ENCODE peak calls at places on chromosome 17, in four cellular contexts. One of them, this sample, is unnamed.

GRCh38 chr17:35160354-35161201 is 13.0 kb downstream of the UNC45B start:
- DNase-seq in SK-N-SH: no peak
- DNase-seq in stomach: no peak
- DNase-seq in A549: no peak
- DNase-seq in this sample: no peak

GRCh38 chr17:39114744-39115534 is 36.5 kb downstream of the PLXDC1 start:
- DNase-seq in SK-N-SH: no peak
- DNase-seq in A549: no peak
- DNase-seq in stomach: no peak
- DNase-seq in this sample: peak

GRCh38 chr17:71780596-71780995 is 340.2 kb upstream of the SOX9 start:
- DNase-seq in A549: no peak
- DNase-seq in SK-N-SH: no peak
- DNase-seq in stomach: no peak
- DNase-seq in this sample: no peak

GRCh38 chr17:75808549-75808904 is 23.9 kb downstream of the UNK start:
- DNase-seq in A549: no peak
- DNase-seq in SK-N-SH: no peak
- DNase-seq in stomach: no peak
- DNase-seq in this sample: no peak

GRCh38 chr17:34892864-34893263 is 68.4 kb downstream of the CCT6B start:
- DNase-seq in SK-N-SH: peak
- DNase-seq in A549: peak
- DNase-seq in stomach: no peak
- DNase-seq in this sample: no peak

GRCh38 chr17:74865504-74866197 is 6.0 kb upstream of the GRIN2C start:
- DNase-seq in SK-N-SH: no peak
- DNase-seq in A549: no peak
- DNase-seq in stomach: no peak
- DNase-seq in this sample: no peak

GRCh38 chr17:33183487-33184026 is 109.5 kb downstream of the ASIC2 start:
- DNase-seq in stomach: no peak
- DNase-seq in A549: no peak
- DNase-seq in SK-N-SH: no peak
- DNase-seq in this sample: no peak

GRCh38 chr17:44830359-44831269 is 527 bp upstream of the GJC1 start:
- DNase-seq in A549: peak
- DNase-seq in stomach: no peak
- DNase-seq in SK-N-SH: no peak
- DNase-seq in this sample: peak

GRCh38 chr17:17907469-17907868 is 64.7 kb downstream of the TOM1L2 start:
- DNase-seq in stomach: no peak
- DNase-seq in A549: no peak
- DNase-seq in SK-N-SH: no peak
- DNase-seq in this sample: no peak

GRCh38 chr17:48261297-48261880 is 153.8 kb downstream of the SNX11 start:
- DNase-seq in stomach: no peak
- DNase-seq in SK-N-SH: peak
- DNase-seq in A549: peak
- DNase-seq in this sample: no peak

GRCh38 chr17:54882950-54883349 is 17.7 kb upstream of the TOM1L1 start:
- DNase-seq in stomach: no peak
- DNase-seq in A549: no peak
- DNase-seq in SK-N-SH: no peak
- DNase-seq in this sample: no peak

GRCh38 chr17:54172654-54173316 is 350.1 kb downstream of the KIF2B start:
- DNase-seq in SK-N-SH: no peak
- DNase-seq in A549: peak
- DNase-seq in stomach: no peak
- DNase-seq in this sample: no peak

GRCh38 chr17:19728114-19728495 is 11.7 kb upstream of the SLC47A2 start:
- DNase-seq in A549: no peak
- DNase-seq in SK-N-SH: peak
- DNase-seq in stomach: peak
- DNase-seq in this sample: peak

GRCh38 chr17:27627514-27627913 is 3.5 kb upstream of the LGALS9 start:
- DNase-seq in SK-N-SH: no peak
- DNase-seq in stomach: no peak
- DNase-seq in A549: no peak
- DNase-seq in this sample: no peak

GRCh38 chr17:51610834-51611233 is 350.5 kb downstream of the UTP18 start:
- DNase-seq in SK-N-SH: no peak
- DNase-seq in stomach: no peak
- DNase-seq in A549: no peak
- DNase-seq in this sample: no peak

GRCh38 chr17:6105608-6106007 is 35.4 kb downstream of the WSCD1 start:
- DNase-seq in stomach: no peak
- DNase-seq in SK-N-SH: no peak
- DNase-seq in A549: no peak
- DNase-seq in this sample: no peak

GRCh38 chr17:19364699-19365498 is 2.4 kb upstream of the B9D1 start:
- DNase-seq in SK-N-SH: peak
- DNase-seq in stomach: no peak
- DNase-seq in A549: no peak
- DNase-seq in this sample: peak

GRCh38 chr17:73305845-73306836 is 5.7 kb downstream of the CDC42EP4 start:
- DNase-seq in stomach: no peak
- DNase-seq in A549: no peak
- DNase-seq in SK-N-SH: no peak
- DNase-seq in this sample: no peak

GRCh38 chr17:70521821-70522256 is 352.5 kb downstream of the KCNJ2 start:
- DNase-seq in SK-N-SH: no peak
- DNase-seq in stomach: peak
- DNase-seq in A549: no peak
- DNase-seq in this sample: no peak

GRCh38 chr17:82937411-82938371 is 97.9 kb upstream of the ZNF750 start:
- DNase-seq in A549: no peak
- DNase-seq in stomach: peak
- DNase-seq in SK-N-SH: no peak
- DNase-seq in this sample: peak

GRCh38 chr17:70655179-70655578 is 485.8 kb downstream of the KCNJ2 start:
- DNase-seq in stomach: no peak
- DNase-seq in SK-N-SH: peak
- DNase-seq in A549: no peak
- DNase-seq in this sample: no peak

GRCh38 chr17:62017496-62017895 is 47.6 kb downstream of the MED13 start:
- DNase-seq in A549: no peak
- DNase-seq in stomach: no peak
- DNase-seq in SK-N-SH: no peak
- DNase-seq in this sample: no peak

GRCh38 chr17:72906306-72906705 is 186.2 kb downstream of the SLC39A11 start:
- DNase-seq in SK-N-SH: no peak
- DNase-seq in stomach: no peak
- DNase-seq in A549: no peak
- DNase-seq in this sample: no peak

GRCh38 chr17:72843591-72843990 is 248.9 kb downstream of the SLC39A11 start:
- DNase-seq in A549: no peak
- DNase-seq in stomach: no peak
- DNase-seq in SK-N-SH: no peak
- DNase-seq in this sample: no peak

GRCh38 chr17:55458977-55459376 is 37.3 kb upstream of the MMD start:
- DNase-seq in A549: no peak
- DNase-seq in stomach: no peak
- DNase-seq in SK-N-SH: no peak
- DNase-seq in this sample: no peak

GRCh38 chr17:73231363-73231762 is 30.3 kb downstream of the CPSF4L start:
- DNase-seq in stomach: no peak
- DNase-seq in SK-N-SH: peak
- DNase-seq in A549: peak
- DNase-seq in this sample: no peak

GRCh38 chr17:50153650-50154575 is 3.4 kb upstream of the PPP1R9B start:
- DNase-seq in A549: no peak
- DNase-seq in stomach: peak
- DNase-seq in SK-N-SH: no peak
- DNase-seq in this sample: no peak

GRCh38 chr17:51461578-51462004 is 201.2 kb downstream of the UTP18 start:
- DNase-seq in SK-N-SH: peak
- DNase-seq in stomach: peak
- DNase-seq in A549: peak
- DNase-seq in this sample: no peak

GRCh38 chr17:48757524-48757961 is 29.0 kb upstream of the HOXB13 start:
- DNase-seq in SK-N-SH: no peak
- DNase-seq in A549: no peak
- DNase-seq in stomach: no peak
- DNase-seq in this sample: peak

GRCh38 chr17:19270951-19271611 is 33.9 kb downstream of the EPN2 start:
- DNase-seq in A549: no peak
- DNase-seq in stomach: no peak
- DNase-seq in SK-N-SH: no peak
- DNase-seq in this sample: peak

GRCh38 chr17:41367426-41368075 is 2.1 kb downstream of the KRT33B start:
- DNase-seq in stomach: no peak
- DNase-seq in A549: peak
- DNase-seq in SK-N-SH: no peak
- DNase-seq in this sample: no peak

DNA sequence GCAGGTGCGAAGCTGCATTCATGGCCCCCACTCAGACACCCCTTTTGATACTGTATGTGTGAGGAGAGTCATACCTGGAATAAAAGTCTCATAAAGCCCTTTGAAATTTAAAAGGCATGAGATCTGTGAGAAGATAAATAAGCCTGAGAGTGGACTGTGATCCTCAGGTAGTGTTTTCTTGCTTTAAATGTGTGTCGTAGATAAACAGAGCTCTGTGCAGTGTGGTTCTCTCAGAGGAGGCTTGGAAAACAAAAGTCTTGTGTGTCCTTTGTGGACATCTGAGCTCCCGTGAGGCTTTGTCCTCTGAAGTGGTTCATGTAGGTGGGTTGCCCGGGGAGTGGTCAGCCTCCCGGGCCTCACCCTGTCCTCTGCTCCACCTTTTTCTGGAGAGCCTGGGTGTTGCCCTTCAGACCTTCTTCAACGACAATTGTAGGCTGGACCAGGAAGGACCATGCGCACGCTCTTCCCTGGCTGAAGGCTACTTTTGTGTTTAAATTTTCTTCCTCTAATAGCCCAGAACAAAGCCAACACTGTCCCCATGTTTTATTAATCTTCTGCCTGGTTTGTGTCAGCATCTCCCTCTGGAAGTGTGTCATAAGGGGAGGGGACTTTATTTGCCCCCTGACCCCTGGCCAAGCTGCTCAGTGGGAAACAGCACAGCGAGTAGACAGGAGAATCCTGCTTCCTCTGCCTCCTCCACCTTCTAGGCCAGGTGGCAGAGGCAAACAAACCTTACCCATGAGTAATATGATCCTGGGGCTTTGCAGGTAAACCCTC is 151.2 kb downstream of the MSI2 start:
- DNase-seq in A549: no peak
- DNase-seq in SK-N-SH: no peak
- DNase-seq in stomach: peak
- DNase-seq in this sample: no peak
- TF ChIP-seq EP300 in A549: no peak
- TF ChIP-seq EP300 in SK-N-SH: no peak
- TF ChIP-seq EP300 in stomach: no peak
- TF ChIP-seq EP300 in this sample: no peak

GRCh38 chr17:80773243-80773991 is 218.2 kb upstream of the CHMP6 start:
- DNase-seq in SK-N-SH: peak
- DNase-seq in A549: no peak
- DNase-seq in stomach: no peak
- DNase-seq in this sample: peak
- TF ChIP-seq EP300 in SK-N-SH: no peak
- TF ChIP-seq EP300 in A549: no peak
- TF ChIP-seq EP300 in stomach: peak
- TF ChIP-seq EP300 in this sample: peak

GRCh38 chr17:8186787-8187516 is 3.0 kb downstream of the BORCS6 start:
- DNase-seq in SK-N-SH: peak
- DNase-seq in A549: peak
- DNase-seq in stomach: peak
- DNase-seq in this sample: peak

GRCh38 chr17:8189041-8189710 is 804 bp downstream of the BORCS6 start:
- DNase-seq in A549: no peak
- DNase-seq in SK-N-SH: no peak
- DNase-seq in stomach: peak
- DNase-seq in this sample: no peak

GRCh38 chr17:8188408-8188839 is 1.6 kb downstream of the BORCS6 start:
- DNase-seq in A549: no peak
- DNase-seq in SK-N-SH: no peak
- DNase-seq in stomach: no peak
- DNase-seq in this sample: no peak

GRCh38 chr17:8186446-8186786 is 3.6 kb downstream of the BORCS6 start:
- DNase-seq in SK-N-SH: no peak
- DNase-seq in A549: no peak
- DNase-seq in stomach: no peak
- DNase-seq in this sample: no peak

DNA sequence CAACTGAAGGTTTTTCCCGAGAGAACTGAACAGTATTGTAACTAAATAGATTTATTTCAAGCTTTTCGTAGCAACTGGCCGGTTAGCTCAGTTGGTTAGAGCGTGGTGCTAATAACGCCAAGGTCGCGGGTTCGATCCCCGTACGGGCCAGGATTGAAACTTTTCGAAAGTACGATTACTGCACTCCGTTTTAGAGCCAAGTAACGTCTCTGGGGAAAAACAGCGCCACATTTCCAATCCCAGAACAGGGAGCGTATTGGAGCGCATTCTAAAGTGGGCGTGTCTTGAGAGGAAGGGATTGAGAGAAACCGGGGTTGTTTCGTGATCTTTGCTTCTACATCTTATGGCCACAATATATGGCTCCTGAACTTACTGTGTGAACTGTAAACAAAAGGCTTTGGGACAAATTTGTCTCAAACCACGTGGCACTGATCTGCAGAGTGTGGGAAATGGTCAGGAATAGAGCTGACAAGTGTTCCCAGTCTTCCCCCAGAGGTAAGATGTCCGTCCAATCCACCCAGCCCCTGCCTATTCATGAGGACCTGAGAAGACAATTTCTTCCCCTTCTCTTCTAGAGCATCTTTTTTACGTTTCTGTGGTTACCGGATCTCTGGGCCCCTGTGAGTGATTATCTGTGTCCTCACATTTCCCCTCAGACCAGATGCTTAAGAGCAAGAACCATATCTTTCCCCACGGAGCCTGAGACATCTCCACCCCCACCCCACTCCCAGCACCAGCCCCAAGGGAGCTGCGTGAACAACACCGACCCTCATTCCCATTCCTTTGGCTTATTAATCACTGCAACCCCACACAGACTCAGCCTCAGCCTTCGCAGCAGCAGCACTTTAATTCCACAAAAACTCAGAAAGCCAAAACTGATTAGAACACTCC is 2.2 kb downstream of the BORCS6 start:
- DNase-seq in SK-N-SH: peak
- DNase-seq in stomach: peak
- DNase-seq in A549: peak
- DNase-seq in this sample: peak
- TF ChIP-seq EP300 in SK-N-SH: peak
- TF ChIP-seq EP300 in stomach: no peak
- TF ChIP-seq EP300 in A549: no peak
- TF ChIP-seq EP300 in this sample: no peak

DNA sequence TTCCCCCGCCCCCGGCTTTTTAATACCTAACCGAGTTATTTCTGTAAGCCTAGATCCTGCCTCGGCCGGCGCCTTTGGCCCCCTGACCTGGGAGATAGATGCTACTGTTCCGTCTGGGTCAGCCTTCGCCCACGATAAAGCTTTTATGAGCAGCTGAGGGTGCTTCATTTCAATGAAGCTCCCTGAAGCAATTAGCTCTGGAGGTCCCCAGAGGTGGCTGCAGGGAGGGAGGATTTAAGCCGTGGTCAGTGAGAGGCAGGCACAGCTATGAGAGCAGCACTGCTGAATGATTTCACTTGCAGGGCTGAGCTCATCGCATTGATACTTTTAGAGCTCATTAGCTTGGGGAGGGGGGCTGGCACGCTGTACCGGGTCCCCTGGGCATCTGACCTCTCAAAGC is 89.4 kb downstream of the RPA1 start:
- DNase-seq in stomach: no peak
- DNase-seq in A549: no peak
- DNase-seq in SK-N-SH: peak
- DNase-seq in this sample: no peak
- TF ChIP-seq EP300 in stomach: no peak
- TF ChIP-seq EP300 in A549: no peak
- TF ChIP-seq EP300 in SK-N-SH: no peak
- TF ChIP-seq EP300 in this sample: no peak

This sample was measured in sigmoid colon.